ENCODE peak calls at places on chromosomes 3 and 15, in ten cellular contexts. W is NCI-H187; J is MM.1S; M is right lobe of liver; P is stimulated activated naive B cell treated with anti-CD40 and anti-IgM and Interleukin-4, amounts not matched to agents 10 μg/mL and 1 μg/mL and 100 μg/mL, for 72 hours; D is CD4-positive, alpha-beta T cell; E is H54; V is GM10248; K is Ammon's horn; C is brain microvascular endothelial cell. T is an unnamed sample.

GRCh38 chr15:53046153-53046790 is 256.1 kb upstream of the ONECUT1 start:
- DNase-seq in K (no peak), J (no peak), W (no peak), D (no peak), C (no peak), M (no peak), E (no peak), P (no peak), V (no peak), T (no peak)

GRCh38 chr3:174218011-174218410 is 641.1 kb upstream of the NAALADL2 start:
- DNase-seq in P (no peak), J (no peak), K (no peak), D (no peak), M (no peak), C (no peak), W (no peak), E (no peak), V (no peak), T (no peak)

GRCh38 chr3:23743141-23743784 is 62.5 kb upstream of the UBE2E1 start:
- DNase-seq in P (no peak), E (no peak), M (no peak), W (no peak), K (no peak), V (no peak), J (no peak), C (no peak), D (no peak), T (no peak)

GRCh38 chr15:83108266-83109219 is 1.1 kb downstream of the TM6SF1 start:
- DNase-seq in K (peak), D (no peak), E (no peak), C (no peak), J (no peak), P (peak), W (no peak), V (peak), M (peak), T (no peak)

GRCh38 chr3:139227165-139227564 is 116.7 kb upstream of the MRPS22 start:
- DNase-seq in J (no peak), W (no peak), C (no peak), K (no peak), D (no peak), V (no peak), E (no peak), P (no peak), M (peak), T (peak)

GRCh38 chr3:159928692-159929091 is 59.9 kb upstream of the IL12A start:
- DNase-seq in D (no peak), V (no peak), J (no peak), C (peak), E (peak), K (no peak), P (no peak), W (no peak), M (no peak), T (no peak)

GRCh38 chr15:68852466-68852865 is 31.8 kb upstream of the ANP32A start:
- DNase-seq in E (no peak), D (no peak), W (no peak), J (no peak), M (no peak), P (no peak), V (no peak), K (no peak), C (no peak), T (no peak)

GRCh38 chr3:11050666-11051323 is 58.2 kb downstream of the SLC6A1 start:
- DNase-seq in J (no peak), D (no peak), K (no peak), P (no peak), M (no peak), V (no peak), C (no peak), W (no peak), E (no peak), T (no peak)

GRCh38 chr15:64623347-64624024 is 151.9 kb downstream of the RBPMS2 start:
- DNase-seq in V (no peak), K (no peak), W (no peak), E (no peak), J (no peak), M (no peak), C (no peak), P (peak), D (no peak), T (no peak)

GRCh38 chr15:92655178-92655995 is at the start of gene FAM174B:
- DNase-seq in K (no peak), E (no peak), P (no peak), C (no peak), D (peak), V (peak), W (peak), M (peak), J (peak), T (peak)

GRCh38 chr3:152688313-152688712 is 146.6 kb upstream of the P2RY1 start:
- DNase-seq in M (no peak), P (no peak), K (no peak), W (no peak), E (peak), D (no peak), J (no peak), C (no peak), V (no peak), T (no peak)

GRCh38 chr3:32842531-32842931 is 24.7 kb downstream of the TRIM71 start:
- DNase-seq in K (no peak), P (no peak), V (no peak), M (no peak), J (peak), D (no peak), W (no peak), C (no peak), E (no peak), T (no peak)

GRCh38 chr3:70120360-70120966 is 120.9 kb downstream of the SAMMSON start:
- DNase-seq in D (peak), C (peak), W (peak), E (peak), M (peak), P (peak), J (peak), V (peak), K (peak), T (peak)

GRCh38 chr15:100711479-100712130 is 109.2 kb downstream of the ASB7 start:
- DNase-seq in W (no peak), M (no peak), V (no peak), C (no peak), K (no peak), E (no peak), P (no peak), J (no peak), D (no peak), T (no peak)

GRCh38 chr15:69854521-69855171 is 243.1 kb downstream of the TLE3 start:
- DNase-seq in P (no peak), W (no peak), E (no peak), K (no peak), D (no peak), V (no peak), J (no peak), M (no peak), C (peak), T (no peak)

GRCh38 chr3:150925751-150926201 is 20.5 kb upstream of the MINDY4B start:
- DNase-seq in D (peak), M (peak), E (peak), C (no peak), P (peak), J (peak), V (peak), K (no peak), W (peak), T (peak)

T was measured in pancreas.